ENCODE peak calls at places on chromosomes 13 and 19, in ten cellular contexts. B is AG04450, R is stomach, U is left lung, E is GM23338, K is bronchial epithelial cell, Y is K562, F is psoas muscle, D is cardiac fibroblast, S is kidney. T is an unnamed sample.

GRCh38 chr13:97856001-97856675 is 97.3 kb upstream of the IPO5 start:
- DNase-seq in B (no peak), R (no peak), U (no peak), E (peak), K (no peak), Y (no peak), F (peak), D (peak), S (peak), T (peak)

GRCh38 chr13:61151062-61151461 is 264.6 kb downstream of the PCDH20 start:
- DNase-seq in B (no peak), R (no peak), U (no peak), E (peak), K (no peak), Y (no peak), F (no peak), D (no peak), S (no peak), T (no peak)

GRCh38 chr19:1147934-1148549 is 26.0 kb downstream of the SBNO2 start:
- DNase-seq in B (no peak), R (no peak), U (no peak), E (no peak), K (no peak), Y (no peak), F (peak), D (no peak), S (no peak), T (no peak)

GRCh38 chr13:83281666-83282065 is 600.6 kb downstream of the SLITRK1 start:
- DNase-seq in B (no peak), R (no peak), U (no peak), E (no peak), K (no peak), Y (no peak), F (no peak), D (no peak), S (no peak), T (no peak)

GRCh38 chr13:30125422-30126073 is 181.8 kb downstream of the KATNAL1 start:
- DNase-seq in B (peak), R (peak), U (peak), E (no peak), K (peak), Y (no peak), F (no peak), D (peak), S (no peak), T (no peak)

GRCh38 chr19:41328157-41328817 is 18.3 kb downstream of the CCDC97 start:
- DNase-seq in B (no peak), R (no peak), U (no peak), E (no peak), K (peak), Y (no peak), F (no peak), D (no peak), S (no peak), T (no peak)

GRCh38 chr13:58238972-58239773 is 607.6 kb downstream of the PCDH17 start:
- DNase-seq in B (no peak), R (no peak), U (no peak), E (no peak), K (no peak), Y (no peak), F (peak), D (no peak), S (no peak), T (no peak)

GRCh38 chr19:57830071-57830602 is at the start of gene ZNF587B:
- DNase-seq in B (peak), R (peak), U (no peak), E (peak), K (peak), Y (peak), F (peak), D (peak), S (peak), T (peak)

GRCh38 chr13:75440100-75440499 is 41.9 kb downstream of the TBC1D4 start:
- DNase-seq in B (no peak), R (no peak), U (no peak), E (no peak), K (no peak), Y (no peak), F (no peak), D (no peak), S (no peak), T (no peak)

GRCh38 chr19:29255006-29255405 is 42.1 kb upstream of the UQCRFS1 start:
- DNase-seq in B (no peak), R (no peak), U (no peak), E (no peak), K (no peak), Y (no peak), F (no peak), D (no peak), S (no peak), T (no peak)

GRCh38 chr13:91193358-91193757 is 154.1 kb upstream of the MIR17HG start:
- DNase-seq in B (no peak), R (no peak), U (no peak), E (no peak), K (no peak), Y (no peak), F (no peak), D (no peak), S (no peak), T (no peak)

GRCh38 chr19:7833225-7834156 is 3.5 kb downstream of the EVI5L start:
- DNase-seq in B (no peak), R (peak), U (peak), E (no peak), K (peak), Y (peak), F (no peak), D (peak), S (peak), T (no peak)

GRCh38 chr13:48595330-48596127 is 58.2 kb upstream of the CYSLTR2 start:
- DNase-seq in B (peak), R (peak), U (peak), E (peak), K (peak), Y (peak), F (no peak), D (peak), S (no peak), T (peak)

GRCh38 chr13:87259479-87260083 is 411.6 kb upstream of the SLITRK5 start:
- DNase-seq in B (no peak), R (no peak), U (no peak), E (peak), K (no peak), Y (no peak), F (no peak), D (no peak), S (no peak), T (no peak)

GRCh38 chr19:19485161-19485997 is 30.0 kb downstream of the TSSK6 start:
- DNase-seq in B (no peak), R (no peak), U (no peak), E (no peak), K (no peak), Y (no peak), F (peak), D (peak), S (peak), T (no peak)

GRCh38 chr13:114099191-114099590 is 33.2 kb downstream of the RASA3 start:
- DNase-seq in B (peak), R (no peak), U (peak), E (no peak), K (no peak), Y (peak), F (peak), D (peak), S (peak), T (peak)

GRCh38 chr13:30690282-30691188 is 44.8 kb upstream of the ALOX5AP start:
- DNase-seq in B (peak), R (peak), U (peak), E (no peak), K (peak), Y (no peak), F (peak), D (peak), S (peak), T (peak)

GRCh38 chr19:32359581-32359980 is 14.2 kb downstream of the ZNF507 start:
- DNase-seq in B (no peak), R (no peak), U (no peak), E (no peak), K (no peak), Y (no peak), F (no peak), D (no peak), S (no peak), T (no peak)

GRCh38 chr13:50801087-50801931 is 42.2 kb downstream of the DLEU7 start:
- DNase-seq in B (peak), R (peak), U (peak), E (peak), K (peak), Y (peak), F (no peak), D (peak), S (no peak), T (peak)

GRCh38 chr13:34207872-34208271 is 389.9 kb downstream of the RFC3 start:
- DNase-seq in B (no peak), R (no peak), U (no peak), E (no peak), K (no peak), Y (no peak), F (no peak), D (peak), S (no peak), T (no peak)

GRCh38 chr19:4363571-4364304 is 20.4 kb downstream of the MPND start:
- DNase-seq in B (no peak), R (no peak), U (no peak), E (no peak), K (no peak), Y (no peak), F (no peak), D (no peak), S (peak), T (no peak)

GRCh38 chr19:40982594-40983101 is 8.4 kb upstream of the CYP2B6 start:
- DNase-seq in B (no peak), R (no peak), U (no peak), E (peak), K (peak), Y (no peak), F (no peak), D (no peak), S (no peak), T (no peak)

GRCh38 chr13:84405286-84405685 is 523.0 kb upstream of the SLITRK1 start:
- DNase-seq in B (no peak), R (no peak), U (no peak), E (no peak), K (peak), Y (no peak), F (no peak), D (peak), S (no peak), T (no peak)

GRCh38 chr19:10419646-10420443 is 493 bp upstream of the PDE4A start:
- DNase-seq in B (no peak), R (no peak), U (no peak), E (peak), K (no peak), Y (peak), F (peak), D (peak), S (peak), T (no peak)

GRCh38 chr19:21321996-21322395 is 7.2 kb downstream of the ZNF708 start:
- DNase-seq in B (no peak), R (no peak), U (no peak), E (no peak), K (no peak), Y (no peak), F (no peak), D (peak), S (no peak), T (no peak)

GRCh38 chr13:72864142-72865035 is 82.5 kb downstream of the PIBF1 start:
- DNase-seq in B (peak), R (no peak), U (no peak), E (no peak), K (no peak), Y (no peak), F (no peak), D (peak), S (no peak), T (no peak)

GRCh38 chr13:59856281-59856810 is 307.4 kb downstream of the DIAPH3 start:
- DNase-seq in B (no peak), R (no peak), U (no peak), E (no peak), K (no peak), Y (no peak), F (no peak), D (no peak), S (no peak), T (no peak)

GRCh38 chr13:30608364-30608763 is 9.4 kb upstream of the USPL1 start:
- DNase-seq in B (no peak), R (no peak), U (no peak), E (no peak), K (no peak), Y (no peak), F (no peak), D (peak), S (no peak), T (no peak)

GRCh38 chr19:46529622-46530451 is 34.2 kb upstream of the PNMA8B start:
- DNase-seq in B (no peak), R (peak), U (peak), E (peak), K (peak), Y (peak), F (peak), D (peak), S (no peak), T (peak)

GRCh38 chr13:44350775-44351504 is 22.7 kb upstream of the SERP2 start:
- DNase-seq in B (no peak), R (no peak), U (no peak), E (peak), K (peak), Y (no peak), F (no peak), D (no peak), S (no peak), T (no peak)

GRCh38 chr13:33441015-33441414 is 155.5 kb upstream of the STARD13 start:
- DNase-seq in B (no peak), R (peak), U (no peak), E (peak), K (peak), Y (no peak), F (no peak), D (peak), S (no peak), T (no peak)

GRCh38 chr19:7605490-7606222 is 10.0 kb downstream of the CAMSAP3 start:
- DNase-seq in B (no peak), R (no peak), U (no peak), E (peak), K (peak), Y (peak), F (no peak), D (peak), S (no peak), T (no peak)

GRCh38 chr19:30718728-30719127 is 346.5 kb downstream of the ZNF536 start:
- DNase-seq in B (no peak), R (no peak), U (no peak), E (no peak), K (no peak), Y (no peak), F (no peak), D (no peak), S (no peak), T (no peak)

GRCh38 chr19:19445911-19446361 is 40.5 kb downstream of the GATAD2A start:
- DNase-seq in B (no peak), R (no peak), U (no peak), E (no peak), K (peak), Y (no peak), F (no peak), D (no peak), S (peak), T (no peak)

GRCh38 chr19:45958763-45959516 is 14.7 kb downstream of the NOVA2 start:
- DNase-seq in B (no peak), R (no peak), U (no peak), E (no peak), K (no peak), Y (no peak), F (no peak), D (no peak), S (no peak), T (no peak)

GRCh38 chr19:18846862-18847515 is 15.2 kb downstream of the UPF1 start:
- DNase-seq in B (peak), R (peak), U (peak), E (peak), K (peak), Y (no peak), F (peak), D (peak), S (peak), T (peak)

GRCh38 chr19:33467851-33468250 is 53.7 kb downstream of the PEPD start:
- DNase-seq in B (no peak), R (no peak), U (no peak), E (no peak), K (no peak), Y (no peak), F (no peak), D (no peak), S (no peak), T (no peak)

GRCh38 chr13:107835339-107836018 is 379.9 kb downstream of the LIG4 start:
- DNase-seq in B (peak), R (no peak), U (no peak), E (no peak), K (peak), Y (no peak), F (no peak), D (peak), S (no peak), T (no peak)

GRCh38 chr13:100549316-100549715 is 39.3 kb downstream of the GGACT start:
- DNase-seq in B (no peak), R (no peak), U (no peak), E (no peak), K (no peak), Y (no peak), F (no peak), D (no peak), S (no peak), T (no peak)

GRCh38 chr13:94712812-94713555 is 639 bp upstream of the SOX21 start:
- DNase-seq in B (no peak), R (peak), U (no peak), E (peak), K (no peak), Y (no peak), F (no peak), D (peak), S (peak), T (no peak)

GRCh38 chr13:94712287-94712811 is at the start of gene SOX21:
- DNase-seq in B (no peak), R (no peak), U (no peak), E (peak), K (no peak), Y (no peak), F (no peak), D (peak), S (peak), T (no peak)

GRCh38 chr13:94710881-94711560 is 1.3 kb downstream of the SOX21 start:
- DNase-seq in B (no peak), R (no peak), U (no peak), E (peak), K (no peak), Y (peak), F (no peak), D (peak), S (peak), T (no peak)

GRCh38 chr13:94710081-94710809 is 2.1 kb downstream of the SOX21 start:
- DNase-seq in B (no peak), R (no peak), U (no peak), E (peak), K (no peak), Y (no peak), F (no peak), D (no peak), S (no peak), T (no peak)

DNA sequence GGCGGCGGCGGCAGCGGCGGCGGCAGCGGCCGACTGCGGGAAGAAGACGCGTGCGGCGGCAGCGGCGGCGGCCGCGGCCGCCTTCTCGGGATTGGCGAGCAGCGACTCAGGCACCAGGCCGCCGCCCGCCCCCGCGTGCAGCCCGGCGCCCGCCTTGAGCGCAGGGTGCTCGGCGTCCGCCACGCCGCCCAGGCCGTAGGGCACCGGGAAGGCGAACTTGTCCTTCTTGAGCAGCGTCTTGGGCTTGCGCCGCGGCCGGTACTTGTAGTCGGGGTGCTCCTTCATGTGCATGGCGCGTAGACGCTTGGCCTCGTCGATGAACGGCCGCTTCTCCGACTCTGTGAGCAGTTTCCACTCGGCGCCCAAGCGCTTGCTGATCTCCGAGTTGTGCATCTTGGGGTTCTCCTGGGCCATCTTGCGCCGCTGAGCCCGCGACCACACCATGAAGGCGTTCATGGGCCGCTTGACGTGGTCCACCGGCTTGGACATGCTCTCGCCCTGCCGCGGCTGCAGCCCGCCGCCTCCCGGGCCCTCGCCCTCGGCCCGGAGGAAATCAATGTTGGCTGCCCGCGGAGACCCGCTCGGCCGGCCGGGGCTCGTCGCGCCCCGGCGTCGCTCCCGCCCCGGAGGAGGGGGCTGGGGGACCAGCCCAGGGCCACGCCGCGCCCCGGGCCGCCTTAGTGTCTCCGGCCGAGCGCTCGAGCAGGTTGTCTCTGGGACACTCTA is 621 bp downstream of the SOX21 start:
- DNase-seq in B (no peak), R (no peak), U (no peak), E (peak), K (no peak), Y (peak), F (no peak), D (peak), S (peak), T (no peak)
- H3K4me3 ChIP-seq in B (no peak), R (peak), U (peak), E (peak), K (peak), Y (no peak), F (peak), D (no peak), S (no peak), T (peak)

GRCh38 chr13:99307247-99307646 is at the start of gene GPR183:
- DNase-seq in B (no peak), R (no peak), U (no peak), E (no peak), K (peak), Y (no peak), F (no peak), D (peak), S (no peak), T (no peak)
- H3K4me3 ChIP-seq in B (no peak), R (peak), U (peak), E (no peak), K (no peak), Y (peak), F (peak), D (no peak), S (no peak), T (peak)

GRCh38 chr13:109154546-109154945 is 525.1 kb downstream of the MYO16 start:
- DNase-seq in B (no peak), R (no peak), U (no peak), E (no peak), K (peak), Y (no peak), F (no peak), D (peak), S (no peak), T (no peak)

GRCh38 chr13:109157275-109157674 is 527.9 kb downstream of the MYO16 start:
- DNase-seq in B (no peak), R (no peak), U (no peak), E (peak), K (peak), Y (no peak), F (no peak), D (no peak), S (no peak), T (no peak)

GRCh38 chr13:109154146-109154545 is 524.7 kb downstream of the MYO16 start:
- DNase-seq in B (no peak), R (no peak), U (no peak), E (no peak), K (peak), Y (no peak), F (no peak), D (no peak), S (no peak), T (no peak)

GRCh38 chr13:109156181-109156935 is 526.9 kb downstream of the MYO16 start:
- DNase-seq in B (peak), R (no peak), U (no peak), E (no peak), K (peak), Y (no peak), F (no peak), D (peak), S (no peak), T (no peak)

DNA sequence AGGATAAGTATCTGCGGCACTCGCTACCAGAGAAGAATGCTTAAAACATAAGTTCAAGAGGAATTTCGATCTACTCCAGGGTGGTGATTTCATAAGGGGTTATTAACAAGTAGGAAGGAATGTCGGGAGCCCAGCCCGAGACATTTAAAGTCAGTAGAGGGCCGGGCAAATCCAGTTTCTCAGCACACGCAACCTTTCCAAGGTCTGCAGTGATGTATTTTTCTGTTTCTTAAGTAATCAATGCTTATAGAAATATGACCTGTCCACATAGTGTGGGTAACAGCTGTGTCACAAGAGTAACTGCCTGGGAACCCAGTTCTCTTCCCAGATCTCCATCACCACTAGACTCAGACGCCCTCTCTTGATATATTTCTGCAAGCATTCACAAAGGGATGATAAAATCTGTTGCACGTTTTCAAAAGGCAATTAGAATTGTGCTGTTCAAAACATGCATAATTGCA is 525.9 kb downstream of the MYO16 start:
- DNase-seq in B (no peak), R (no peak), U (no peak), E (no peak), K (peak), Y (no peak), F (no peak), D (peak), S (no peak), T (no peak)
- H3K4me3 ChIP-seq in B (no peak), R (no peak), U (no peak), E (no peak), K (no peak), Y (no peak), F (no peak), D (no peak), S (no peak), T (no peak)

DNA sequence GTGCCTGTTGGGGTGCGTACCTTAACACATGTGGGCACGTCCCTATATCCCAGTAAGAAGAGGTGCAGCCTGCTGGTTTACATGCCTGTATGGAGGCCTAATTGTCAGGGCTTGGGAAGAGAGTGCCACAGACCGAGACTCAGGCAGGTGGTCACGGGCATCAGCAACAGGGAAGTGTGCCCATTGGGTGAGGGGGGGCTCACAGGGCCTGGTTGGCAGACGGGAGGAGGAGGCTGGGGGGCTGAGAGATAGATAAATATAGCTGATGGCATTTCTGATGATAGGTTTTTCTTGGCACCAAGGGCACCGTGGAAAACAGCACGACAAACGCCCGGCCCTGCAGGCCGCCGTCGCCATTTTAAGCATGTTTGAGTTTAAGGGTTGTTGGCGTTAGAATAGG is 37.6 kb downstream of the NFIX start:
- DNase-seq in B (no peak), R (no peak), U (no peak), E (no peak), K (no peak), Y (no peak), F (no peak), D (no peak), S (no peak), T (peak)
- H3K4me3 ChIP-seq in B (no peak), R (no peak), U (no peak), E (no peak), K (no peak), Y (no peak), F (no peak), D (no peak), S (no peak), T (no peak)

T was measured in gastrocnemius medialis.